ENCODE peak calls at places on chromosomes 1 and 21, in six cellular contexts. One of them, this sample, is unnamed.

GRCh38 chr1:96927125-96927524 is 205.5 kb downstream of the PTBP2 start:
- DNase-seq in brain microvascular endothelial cell: no peak
- DNase-seq in activated B cell treated with CpG ODN at 0.5 μM for 24 hours: no peak
- DNase-seq in H4: no peak
- DNase-seq in Caki2: no peak
- DNase-seq in NCI-H510A treated with DMSO at 0.1 percent for 48 hours: no peak
- DNase-seq in this sample: no peak

GRCh38 chr1:203839081-203839480 is 22.3 kb upstream of the SNRPE start:
- DNase-seq in activated B cell treated with CpG ODN at 0.5 μM for 24 hours: no peak
- DNase-seq in brain microvascular endothelial cell: peak; percentile 84
- DNase-seq in Caki2: no peak
- DNase-seq in H4: no peak
- DNase-seq in NCI-H510A treated with DMSO at 0.1 percent for 48 hours: no peak
- DNase-seq in this sample: no peak

GRCh38 chr21:46191257-46191685 is 7.0 kb upstream of the SPATC1L start:
- DNase-seq in Caki2: peak; percentile 19
- DNase-seq in brain microvascular endothelial cell: peak; percentile 74
- DNase-seq in H4: peak; percentile 38
- DNase-seq in NCI-H510A treated with DMSO at 0.1 percent for 48 hours: no peak
- DNase-seq in activated B cell treated with CpG ODN at 0.5 μM for 24 hours: no peak
- DNase-seq in this sample: peak; percentile 9

GRCh38 chr1:27928216-27928954 is 6.4 kb upstream of the SMPDL3B start:
- DNase-seq in activated B cell treated with CpG ODN at 0.5 μM for 24 hours: no peak
- DNase-seq in NCI-H510A treated with DMSO at 0.1 percent for 48 hours: no peak
- DNase-seq in H4: no peak
- DNase-seq in Caki2: no peak
- DNase-seq in brain microvascular endothelial cell: no peak
- DNase-seq in this sample: no peak

GRCh38 chr1:172670791-172671190 is 11.9 kb downstream of the FASLG start:
- DNase-seq in H4: no peak
- DNase-seq in NCI-H510A treated with DMSO at 0.1 percent for 48 hours: no peak
- DNase-seq in activated B cell treated with CpG ODN at 0.5 μM for 24 hours: no peak
- DNase-seq in brain microvascular endothelial cell: no peak
- DNase-seq in Caki2: no peak
- DNase-seq in this sample: no peak

GRCh38 chr1:36161656-36162531 is 5.9 kb downstream of the MAP7D1 start:
- DNase-seq in NCI-H510A treated with DMSO at 0.1 percent for 48 hours: no peak
- DNase-seq in activated B cell treated with CpG ODN at 0.5 μM for 24 hours: peak; percentile 50
- DNase-seq in brain microvascular endothelial cell: peak; percentile 12
- DNase-seq in Caki2: peak; percentile 37
- DNase-seq in H4: no peak
- DNase-seq in this sample: peak; percentile 35

GRCh38 chr1:63575340-63575826 is 17.8 kb upstream of the PGM1 start:
- DNase-seq in brain microvascular endothelial cell: no peak
- DNase-seq in activated B cell treated with CpG ODN at 0.5 μM for 24 hours: no peak
- DNase-seq in H4: no peak
- DNase-seq in NCI-H510A treated with DMSO at 0.1 percent for 48 hours: peak; percentile 50
- DNase-seq in Caki2: peak; percentile 8
- DNase-seq in this sample: no peak

GRCh38 chr1:111471012-111471411 is 2.8 kb upstream of the C1orf162 start:
- DNase-seq in activated B cell treated with CpG ODN at 0.5 μM for 24 hours: peak; percentile 45
- DNase-seq in H4: no peak
- DNase-seq in NCI-H510A treated with DMSO at 0.1 percent for 48 hours: no peak
- DNase-seq in Caki2: no peak
- DNase-seq in brain microvascular endothelial cell: no peak
- DNase-seq in this sample: peak; percentile 66

GRCh38 chr1:227945891-227946623 is 1.7 kb downstream of the WNT9A start:
- DNase-seq in activated B cell treated with CpG ODN at 0.5 μM for 24 hours: peak; percentile 14
- DNase-seq in H4: peak; percentile 77
- DNase-seq in NCI-H510A treated with DMSO at 0.1 percent for 48 hours: peak; percentile 77
- DNase-seq in Caki2: peak; percentile 89
- DNase-seq in brain microvascular endothelial cell: peak; percentile 24
- DNase-seq in this sample: peak; percentile 63

GRCh38 chr1:244965182-244965581 is 100.8 kb upstream of the HNRNPU start:
- DNase-seq in NCI-H510A treated with DMSO at 0.1 percent for 48 hours: no peak
- DNase-seq in brain microvascular endothelial cell: no peak
- DNase-seq in activated B cell treated with CpG ODN at 0.5 μM for 24 hours: no peak
- DNase-seq in Caki2: no peak
- DNase-seq in H4: no peak
- DNase-seq in this sample: no peak

GRCh38 chr1:4792565-4792964 is 138.2 kb downstream of the AJAP1 start:
- DNase-seq in NCI-H510A treated with DMSO at 0.1 percent for 48 hours: no peak
- DNase-seq in Caki2: no peak
- DNase-seq in H4: no peak
- DNase-seq in brain microvascular endothelial cell: no peak
- DNase-seq in activated B cell treated with CpG ODN at 0.5 μM for 24 hours: no peak
- DNase-seq in this sample: no peak

GRCh38 chr1:72433591-72433990 is 151.3 kb upstream of the NEGR1 start:
- DNase-seq in brain microvascular endothelial cell: no peak
- DNase-seq in NCI-H510A treated with DMSO at 0.1 percent for 48 hours: no peak
- DNase-seq in activated B cell treated with CpG ODN at 0.5 μM for 24 hours: no peak
- DNase-seq in Caki2: no peak
- DNase-seq in H4: no peak
- DNase-seq in this sample: no peak

GRCh38 chr1:14027099-14027498 is 327.1 kb downstream of the PRDM2 start:
- DNase-seq in H4: no peak
- DNase-seq in activated B cell treated with CpG ODN at 0.5 μM for 24 hours: no peak
- DNase-seq in Caki2: no peak
- DNase-seq in brain microvascular endothelial cell: no peak
- DNase-seq in NCI-H510A treated with DMSO at 0.1 percent for 48 hours: no peak
- DNase-seq in this sample: no peak

GRCh38 chr1:48603222-48603621 is 131.2 kb upstream of the SPATA6 start:
- DNase-seq in NCI-H510A treated with DMSO at 0.1 percent for 48 hours: no peak
- DNase-seq in activated B cell treated with CpG ODN at 0.5 μM for 24 hours: no peak
- DNase-seq in H4: no peak
- DNase-seq in Caki2: no peak
- DNase-seq in brain microvascular endothelial cell: no peak
- DNase-seq in this sample: no peak

GRCh38 chr1:41072051-41072450 is 50.5 kb upstream of the SLFNL1 start:
- DNase-seq in brain microvascular endothelial cell: no peak
- DNase-seq in H4: no peak
- DNase-seq in NCI-H510A treated with DMSO at 0.1 percent for 48 hours: no peak
- DNase-seq in Caki2: no peak
- DNase-seq in activated B cell treated with CpG ODN at 0.5 μM for 24 hours: no peak
- DNase-seq in this sample: no peak

GRCh38 chr21:42583992-42584641 is 69.3 kb upstream of the PDE9A start:
- DNase-seq in activated B cell treated with CpG ODN at 0.5 μM for 24 hours: no peak
- DNase-seq in Caki2: no peak
- DNase-seq in NCI-H510A treated with DMSO at 0.1 percent for 48 hours: no peak
- DNase-seq in brain microvascular endothelial cell: no peak
- DNase-seq in H4: no peak
- DNase-seq in this sample: no peak

GRCh38 chr21:21283810-21284209 is 285.6 kb downstream of the NCAM2 start:
- DNase-seq in NCI-H510A treated with DMSO at 0.1 percent for 48 hours: no peak
- DNase-seq in Caki2: no peak
- DNase-seq in H4: no peak
- DNase-seq in brain microvascular endothelial cell: no peak
- DNase-seq in activated B cell treated with CpG ODN at 0.5 μM for 24 hours: no peak
- DNase-seq in this sample: no peak

GRCh38 chr1:212782422-212783154 is 9.0 kb downstream of the NSL1 start:
- DNase-seq in activated B cell treated with CpG ODN at 0.5 μM for 24 hours: no peak
- DNase-seq in brain microvascular endothelial cell: peak; percentile 38
- DNase-seq in H4: peak; percentile 27
- DNase-seq in Caki2: peak; percentile 39
- DNase-seq in NCI-H510A treated with DMSO at 0.1 percent for 48 hours: peak; percentile 50
- DNase-seq in this sample: no peak

GRCh38 chr1:9631613-9632012 is 19.9 kb upstream of the PIK3CD start:
- DNase-seq in H4: no peak
- DNase-seq in NCI-H510A treated with DMSO at 0.1 percent for 48 hours: no peak
- DNase-seq in Caki2: no peak
- DNase-seq in activated B cell treated with CpG ODN at 0.5 μM for 24 hours: no peak
- DNase-seq in brain microvascular endothelial cell: no peak
- DNase-seq in this sample: no peak

GRCh38 chr21:14376854-14377253 is 6.1 kb downstream of the HSPA13 start:
- DNase-seq in NCI-H510A treated with DMSO at 0.1 percent for 48 hours: no peak
- DNase-seq in brain microvascular endothelial cell: no peak
- DNase-seq in H4: no peak
- DNase-seq in Caki2: no peak
- DNase-seq in activated B cell treated with CpG ODN at 0.5 μM for 24 hours: no peak
- DNase-seq in this sample: no peak